ENCODE peak calls at places on chromosomes 12 and 14, in nine cellular contexts. H is GM10248; R is A549; Q is GM23248; U is iris pigment epithelial cell; Z is ELF-1; L is stimulated activated CD8-positive, alpha-beta memory T cell treated with anti-CD3 and anti-CD28 coated beads, Interleukin-4, amount 100 ng/mL, for 24 hours; M is AG09309; F is HuH-7. D is an unnamed sample.

GRCh38 chr14:89650077-89650978 is 233.3 kb upstream of the FOXN3 start:
- DNase-seq in H (no peak), R (no peak), Q (no peak), U (no peak), Z (no peak), L (no peak), M (no peak), F (no peak), D (no peak)

GRCh38 chr12:48451372-48451771 is 21.0 kb upstream of the ANP32D start:
- DNase-seq in H (no peak), R (no peak), Q (no peak), U (no peak), Z (no peak), L (no peak), M (no peak), F (no peak), D (no peak)

GRCh38 chr12:114400925-114401324 is 5.0 kb downstream of the TBX5 start:
- DNase-seq in H (no peak), R (no peak), Q (peak; percentile 95), U (no peak), Z (peak; percentile 49), L (no peak), M (peak; percentile 67), F (no peak), D (peak; percentile 48)

GRCh38 chr14:101603096-101603495 is 41.8 kb downstream of the DIO3 start:
- DNase-seq in H (no peak), R (no peak), Q (no peak), U (no peak), Z (no peak), L (no peak), M (no peak), F (no peak), D (no peak)

GRCh38 chr14:24888532-24888931 is 161.4 kb downstream of the STXBP6 start:
- DNase-seq in H (no peak), R (no peak), Q (peak; percentile 32), U (no peak), Z (no peak), L (no peak), M (no peak), F (no peak), D (no peak)

GRCh38 chr14:98907981-98908544 is 363.9 kb downstream of the BCL11B start:
- DNase-seq in H (no peak), R (no peak), Q (no peak), U (no peak), Z (peak; percentile 84), L (no peak), M (no peak), F (no peak), D (peak; percentile 24)

GRCh38 chr14:92599786-92600185 is 86.2 kb downstream of the RIN3 start:
- DNase-seq in H (no peak), R (no peak), Q (peak; percentile 39), U (no peak), Z (no peak), L (no peak), M (no peak), F (no peak), D (no peak)

GRCh38 chr12:99043319-99043914 is 398.3 kb downstream of the APAF1 start:
- DNase-seq in H (peak; percentile 38), R (peak; percentile 76), Q (peak; percentile 69), U (peak; percentile 63), Z (peak; percentile 71), L (peak; percentile 26), M (peak; percentile 35), F (peak; percentile 48), D (peak; percentile 82)

GRCh38 chr12:14950982-14951746 is 10.2 kb downstream of the ARHGDIB start:
- DNase-seq in H (no peak), R (no peak), Q (no peak), U (peak; percentile 42), Z (peak; percentile 77), L (no peak), M (no peak), F (no peak), D (peak; percentile 50)

GRCh38 chr12:131694116-131694838 is 16.6 kb upstream of the SFSWAP start:
- DNase-seq in H (peak; percentile 8), R (no peak), Q (no peak), U (no peak), Z (no peak), L (no peak), M (no peak), F (no peak), D (no peak)

GRCh38 chr12:79927772-79928474 is 7.0 kb downstream of the PPP1R12A start:
- DNase-seq in H (peak; percentile 34), R (no peak), Q (peak; percentile 55), U (peak; percentile 45), Z (no peak), L (peak; percentile 21), M (no peak), F (no peak), D (no peak)

GRCh38 chr12:11855993-11856374 is 206.5 kb downstream of the ETV6 start:
- DNase-seq in H (peak; percentile 40), R (no peak), Q (no peak), U (no peak), Z (no peak), L (no peak), M (no peak), F (no peak), D (peak; percentile 50)

GRCh38 chr12:87509233-87509820 is 519.9 kb downstream of the C12orf50 start:
- DNase-seq in H (peak; percentile 8), R (peak; percentile 73), Q (peak; percentile 23), U (peak; percentile 90), Z (no peak), L (no peak), M (no peak), F (peak; percentile 8), D (no peak)

GRCh38 chr12:131940121-131940520 is 9.6 kb upstream of the EP400 start:
- DNase-seq in H (no peak), R (no peak), Q (no peak), U (peak; percentile 22), Z (no peak), L (no peak), M (no peak), F (no peak), D (no peak)

GRCh38 chr14:79256311-79256879 is 954.9 kb downstream of the DIO2 start:
- DNase-seq in H (no peak), R (no peak), Q (no peak), U (no peak), Z (no peak), L (no peak), M (no peak), F (no peak), D (peak; percentile 38)

GRCh38 chr12:48296586-48297396 is 53.9 kb downstream of the ZNF641 start:
- DNase-seq in H (peak; percentile 31), R (peak; percentile 71), Q (peak; percentile 82), U (peak; percentile 84), Z (peak; percentile 87), L (peak; percentile 27), M (peak; percentile 3), F (peak; percentile 14), D (peak; percentile 88)

GRCh38 chr14:69133206-69134125 is 19.5 kb downstream of the DCAF5 start:
- DNase-seq in H (no peak), R (peak; percentile 19), Q (peak; percentile 87), U (peak; percentile 91), Z (no peak), L (no peak), M (peak; percentile 70), F (no peak), D (no peak)

GRCh38 chr12:42145552-42146215 is 1.0 kb upstream of the GXYLT1 start:
- DNase-seq in H (no peak), R (peak; percentile 72), Q (no peak), U (no peak), Z (peak; percentile 55), L (no peak), M (no peak), F (peak; percentile 29), D (peak; percentile 69)

GRCh38 chr12:106493531-106493930 is 89.3 kb upstream of the RFX4 start:
- DNase-seq in H (no peak), R (no peak), Q (no peak), U (no peak), Z (peak; percentile 20), L (no peak), M (no peak), F (peak; percentile 60), D (peak; percentile 58)

GRCh38 chr12:92130999-92131398 is 14.6 kb downstream of the BTG1 start:
- DNase-seq in H (no peak), R (no peak), Q (no peak), U (no peak), Z (no peak), L (no peak), M (no peak), F (no peak), D (no peak)

GRCh38 chr14:61749867-61750266 is 12.4 kb upstream of the SNAPC1 start:
- DNase-seq in H (no peak), R (peak; percentile 65), Q (peak; percentile 49), U (no peak), Z (peak; percentile 26), L (no peak), M (no peak), F (peak; percentile 72), D (no peak)

GRCh38 chr12:110565919-110566871 is 16.9 kb downstream of the PPTC7 start:
- DNase-seq in H (no peak), R (no peak), Q (no peak), U (no peak), Z (no peak), L (no peak), M (no peak), F (no peak), D (no peak)

GRCh38 chr14:104882325-104882973 is 17.4 kb downstream of the CEP170B start:
- DNase-seq in H (no peak), R (peak; percentile 62), Q (no peak), U (peak; percentile 23), Z (peak; percentile 80), L (no peak), M (no peak), F (peak; percentile 44), D (peak; percentile 67)

GRCh38 chr12:131808744-131809371 is 19.3 kb upstream of the MMP17 start:
- DNase-seq in H (peak; percentile 83), R (no peak), Q (peak; percentile 68), U (no peak), Z (peak; percentile 71), L (peak; percentile 19), M (no peak), F (no peak), D (no peak)

GRCh38 chr14:99156026-99156425 is 116.0 kb downstream of the BCL11B start:
- DNase-seq in H (no peak), R (no peak), Q (no peak), U (no peak), Z (no peak), L (no peak), M (no peak), F (no peak), D (no peak)

GRCh38 chr12:5586201-5586600 is 154.3 kb downstream of the NTF3 start:
- DNase-seq in H (no peak), R (peak; percentile 40), Q (peak; percentile 59), U (no peak), Z (peak; percentile 37), L (no peak), M (peak; percentile 32), F (no peak), D (peak; percentile 23)

GRCh38 chr14:69612014-69612758 is 790 bp downstream of the SUSD6 start:
- DNase-seq in H (no peak), R (no peak), Q (peak; percentile 59), U (peak; percentile 32), Z (peak; percentile 43), L (peak; percentile 22), M (no peak), F (no peak), D (peak; percentile 80)

GRCh38 chr14:40188006-40188405 is 755.8 kb upstream of the FBXO33 start:
- DNase-seq in H (no peak), R (peak; percentile 1), Q (peak; percentile 34), U (peak; percentile 0), Z (no peak), L (no peak), M (no peak), F (no peak), D (no peak)

GRCh38 chr12:6605425-6606330 is 1.5 kb downstream of the CHD4 start:
- DNase-seq in H (no peak), R (no peak), Q (peak; percentile 81), U (no peak), Z (peak; percentile 52), L (no peak), M (no peak), F (no peak), D (peak; percentile 51)

GRCh38 chr12:11718768-11719253 is 69.3 kb downstream of the ETV6 start:
- DNase-seq in H (no peak), R (no peak), Q (peak; percentile 92), U (peak; percentile 82), Z (peak; percentile 53), L (no peak), M (no peak), F (no peak), D (peak; percentile 45)

GRCh38 chr14:54348001-54348611 is 48.7 kb upstream of the CDKN3 start:
- DNase-seq in H (peak; percentile 63), R (peak; percentile 51), Q (peak; percentile 65), U (peak; percentile 30), Z (no peak), L (no peak), M (no peak), F (peak; percentile 43), D (peak; percentile 86)

D was measured in neural progenitor cell.